ENCODE peak calls at places on chromosomes 13 and 19, in nine cellular contexts. Y, K, B, Q, D, P, H, J and L are unnamed samples.

GRCh38 chr13:24005711-24006281 is 108.5 kb upstream of the C1QTNF9B start:
- DNase-seq in Y (no peak), K (no peak), B (no peak), Q (no peak), D (no peak), P (no peak), H (no peak), J (no peak), L (no peak)

GRCh38 chr13:34805347-34805746 is 136.7 kb upstream of the NBEA start:
- DNase-seq in Y (no peak), K (no peak), B (no peak), Q (no peak), D (no peak), P (no peak), H (no peak), J (no peak), L (no peak)

GRCh38 chr19:48169585-48169973 is 565 bp downstream of the LIG1 start:
- DNase-seq in Y (peak), K (peak), B (no peak), Q (peak), D (peak), P (no peak), H (peak), J (peak), L (peak)

GRCh38 chr19:6540918-6541689 is 10.3 kb downstream of the TNFSF9 start:
- DNase-seq in Y (no peak), K (peak), B (no peak), Q (no peak), D (no peak), P (no peak), H (no peak), J (no peak), L (no peak)

GRCh38 chr13:112756967-112757758 is 67.3 kb downstream of the ATP11A start:
- DNase-seq in Y (peak), K (no peak), B (no peak), Q (no peak), D (peak), P (no peak), H (no peak), J (no peak), L (no peak)

GRCh38 chr13:106230450-106230849 is 305.0 kb downstream of the EFNB2 start:
- DNase-seq in Y (no peak), K (peak), B (peak), Q (no peak), D (no peak), P (no peak), H (no peak), J (peak), L (no peak)

GRCh38 chr19:45969676-45970075 is 4.0 kb downstream of the NOVA2 start:
- DNase-seq in Y (no peak), K (no peak), B (no peak), Q (no peak), D (no peak), P (no peak), H (no peak), J (no peak), L (no peak)

GRCh38 chr19:10238172-10238783 is 7.1 kb upstream of the S1PR2 start:
- DNase-seq in Y (no peak), K (peak), B (no peak), Q (no peak), D (no peak), P (no peak), H (no peak), J (peak), L (no peak)

GRCh38 chr19:6253886-6254285 is 25.9 kb downstream of the MLLT1 start:
- DNase-seq in Y (no peak), K (no peak), B (no peak), Q (no peak), D (no peak), P (no peak), H (no peak), J (no peak), L (no peak)

GRCh38 chr13:24172071-24172470 is 11.6 kb downstream of the SPATA13 start:
- DNase-seq in Y (no peak), K (no peak), B (no peak), Q (no peak), D (no peak), P (no peak), H (no peak), J (peak), L (no peak)

GRCh38 chr13:51286135-51287002 is 53.1 kb upstream of the SERPINE3 start:
- DNase-seq in Y (peak), K (peak), B (no peak), Q (peak), D (peak), P (peak), H (peak), J (peak), L (peak)

GRCh38 chr19:19474950-19475781 is 40.2 kb downstream of the TSSK6 start:
- DNase-seq in Y (no peak), K (no peak), B (no peak), Q (no peak), D (no peak), P (no peak), H (no peak), J (no peak), L (no peak)

GRCh38 chr19:2145831-2146241 is 5.5 kb downstream of the AP3D1 start:
- DNase-seq in Y (no peak), K (no peak), B (no peak), Q (no peak), D (peak), P (no peak), H (no peak), J (no peak), L (no peak)

GRCh38 chr13:100305398-100305797 is 216.5 kb downstream of the PCCA start:
- DNase-seq in Y (no peak), K (no peak), B (no peak), Q (no peak), D (no peak), P (no peak), H (no peak), J (no peak), L (no peak)

GRCh38 chr13:98133949-98134348 is 8.9 kb upstream of the FARP1 start:
- DNase-seq in Y (no peak), K (no peak), B (no peak), Q (no peak), D (no peak), P (no peak), H (no peak), J (no peak), L (peak)

GRCh38 chr13:85332595-85332994 is 466.6 kb downstream of the SLITRK6 start:
- DNase-seq in Y (no peak), K (no peak), B (no peak), Q (no peak), D (no peak), P (no peak), H (no peak), J (no peak), L (no peak)

GRCh38 chr19:15437355-15438123 is 12.2 kb downstream of the WIZ start:
- DNase-seq in Y (no peak), K (peak), B (no peak), Q (no peak), D (no peak), P (no peak), H (no peak), J (peak), L (no peak)

GRCh38 chr13:47044842-47045241 is 148.0 kb upstream of the HTR2A start:
- DNase-seq in Y (no peak), K (peak), B (no peak), Q (no peak), D (no peak), P (no peak), H (no peak), J (no peak), L (no peak)

GRCh38 chr13:73417012-73417615 is 358.3 kb downstream of the KLF5 start:
- DNase-seq in Y (peak), K (peak), B (no peak), Q (no peak), D (no peak), P (no peak), H (no peak), J (peak), L (no peak)

GRCh38 chr13:24071423-24072075 is 89.0 kb upstream of the SPATA13 start:
- DNase-seq in Y (no peak), K (peak), B (no peak), Q (no peak), D (no peak), P (no peak), H (no peak), J (peak), L (no peak)

GRCh38 chr19:17318966-17319365 is 9.6 kb downstream of the DDA1 start:
- DNase-seq in Y (no peak), K (no peak), B (no peak), Q (no peak), D (no peak), P (no peak), H (no peak), J (no peak), L (no peak)

GRCh38 chr19:53868892-53869804 is 1.5 kb downstream of the MYADM start:
- DNase-seq in Y (peak), K (peak), B (peak), Q (peak), D (peak), P (peak), H (peak), J (peak), L (peak)

GRCh38 chr13:102395174-102395573 is 6.7 kb downstream of the FGF14 start:
- DNase-seq in Y (no peak), K (no peak), B (no peak), Q (no peak), D (peak), P (no peak), H (no peak), J (no peak), L (no peak)

GRCh38 chr13:71087432-71087831 is 779.6 kb downstream of the DACH1 start:
- DNase-seq in Y (no peak), K (no peak), B (no peak), Q (no peak), D (no peak), P (no peak), H (no peak), J (no peak), L (no peak)

GRCh38 chr13:47064381-47064780 is 167.5 kb upstream of the HTR2A start:
- DNase-seq in Y (no peak), K (no peak), B (no peak), Q (no peak), D (no peak), P (no peak), H (no peak), J (no peak), L (no peak)

GRCh38 chr19:45976180-45976579 is 2.5 kb upstream of the NOVA2 start:
- DNase-seq in Y (no peak), K (no peak), B (no peak), Q (no peak), D (peak), P (no peak), H (no peak), J (no peak), L (peak)

GRCh38 chr13:111905609-111905945 is 161.4 kb upstream of the SOX1 start:
- DNase-seq in Y (no peak), K (no peak), B (no peak), Q (peak), D (no peak), P (no peak), H (no peak), J (no peak), L (no peak)

GRCh38 chr13:112880221-112880641 is 88.8 kb upstream of the MCF2L start:
- DNase-seq in Y (no peak), K (no peak), B (no peak), Q (no peak), D (no peak), P (no peak), H (no peak), J (no peak), L (no peak)

GRCh38 chr13:93810264-93810663 is 583.7 kb downstream of the GPC6 start:
- DNase-seq in Y (no peak), K (no peak), B (no peak), Q (no peak), D (no peak), P (no peak), H (no peak), J (no peak), L (no peak)

GRCh38 chr19:3361384-3362216 is 4.8 kb upstream of the NFIC start:
- DNase-seq in Y (peak), K (no peak), B (no peak), Q (no peak), D (no peak), P (no peak), H (no peak), J (no peak), L (no peak)

GRCh38 chr13:108609353-108609752 is 20.1 kb upstream of the MYO16 start:
- DNase-seq in Y (no peak), K (peak), B (peak), Q (no peak), D (peak), P (no peak), H (no peak), J (peak), L (peak)